ENCODE peak calls at places on chromosomes 11 and 22, in eight cellular contexts. U is activated effector memory CD4-positive, alpha-beta T cell treated with anti-CD3 and anti-CD28 coated beads, Interleukin-2, amount 50 U/mL, for 16 hours; K is naive thymus-derived CD8-positive, alpha-beta T cell; J is GM04504; I is A673; M is activated gamma-delta T cell; G is NCI-H774; R is GM18507. T is an unnamed sample.

GRCh38 chr11:123806249-123806648 is at the start of gene OR6M1:
- DNase-seq in G (no peak), I (no peak), J (no peak), U (no peak), K (no peak), R (no peak), M (no peak), T (no peak)

GRCh38 chr11:35852056-35852455 is 91.8 kb upstream of the LDLRAD3 start:
- DNase-seq in M (no peak), U (no peak), J (no peak), K (no peak), G (no peak), I (no peak), R (no peak), T (no peak)

GRCh38 chr11:115524572-115524971 is 20.4 kb upstream of the CADM1 start:
- DNase-seq in U (no peak), I (no peak), G (no peak), J (no peak), M (no peak), R (no peak), K (no peak), T (no peak)

GRCh38 chr11:110093407-110094297 is 460 bp downstream of the ZC3H12C start:
- DNase-seq in G (peak), K (no peak), I (peak), J (peak), U (no peak), R (no peak), M (no peak), T (peak)

GRCh38 chr11:106311531-106312230 is 234.2 kb downstream of the AASDHPPT start:
- DNase-seq in G (no peak), J (peak), M (no peak), U (no peak), K (no peak), R (no peak), I (no peak), T (peak)

GRCh38 chr11:13667245-13667644 is 1.2 kb upstream of the FAR1 start:
- DNase-seq in M (no peak), J (no peak), I (no peak), R (no peak), G (no peak), K (no peak), U (no peak), T (peak)

GRCh38 chr11:69705901-69706787 is 2.3 kb upstream of the FGF19 start:
- DNase-seq in M (no peak), J (no peak), K (no peak), I (no peak), U (no peak), R (no peak), G (no peak), T (no peak)

GRCh38 chr11:120462825-120463224 is 48.7 kb upstream of the GRIK4 start:
- DNase-seq in R (no peak), K (no peak), G (no peak), U (no peak), I (no peak), M (no peak), J (no peak), T (no peak)

GRCh38 chr11:122159173-122159701 is 43.2 kb upstream of the BLID start:
- DNase-seq in I (peak), U (no peak), G (no peak), M (no peak), K (no peak), R (no peak), J (no peak), T (peak)

GRCh38 chr11:3123316-3123715 is 41.8 kb downstream of the OSBPL5 start:
- DNase-seq in U (peak), R (no peak), G (no peak), J (no peak), I (peak), M (no peak), K (no peak), T (no peak)

GRCh38 chr11:34191592-34191991 is 86.2 kb downstream of the NAT10 start:
- DNase-seq in I (no peak), G (no peak), M (no peak), U (no peak), K (no peak), J (no peak), R (no peak), T (no peak)

GRCh38 chr11:64007629-64008282 is 21.5 kb downstream of the OTUB1 start:
- DNase-seq in I (peak), R (no peak), G (peak), K (no peak), J (no peak), M (no peak), U (no peak), T (no peak)

GRCh38 chr11:88179141-88179540 is 3.9 kb upstream of the RAB38 start:
- DNase-seq in M (no peak), R (no peak), G (no peak), I (no peak), U (no peak), J (no peak), K (no peak), T (no peak)

GRCh38 chr22:35752833-35753189 is 35.1 kb downstream of the APOL5 start:
- DNase-seq in J (no peak), G (no peak), R (no peak), I (no peak), M (no peak), K (no peak), U (no peak), T (no peak)

GRCh38 chr11:15955595-15955994 is 400.8 kb downstream of the SOX6 start:
- DNase-seq in M (no peak), G (no peak), K (no peak), I (no peak), R (no peak), J (no peak), U (no peak), T (no peak)

GRCh38 chr11:57294225-57295131 is 30.3 kb downstream of the TNKS1BP1 start:
- DNase-seq in M (no peak), I (peak), R (no peak), K (no peak), U (no peak), J (no peak), G (peak), T (peak)

GRCh38 chr11:98207086-98207485 is 813.7 kb upstream of the CNTN5 start:
- DNase-seq in G (no peak), I (no peak), J (no peak), K (no peak), R (no peak), U (no peak), M (no peak), T (no peak)

T was measured in foreskin fibroblast.